ENCODE peak calls at places on chromosomes 11 and 22, in ten cellular contexts. G is endothelial cell, Y is body of pancreas, H is OCI-LY7, N is lower leg skin, O is uterus, Z is ovary, J is psoas muscle, W is left ventricle myocardium inferior, F is stomach. Q is an unnamed sample.

GRCh38 chr11:105179542-105180278 is 40.1 kb upstream of the CARD18 start:
- DNase-seq in J (no peak), F (no peak), H (no peak), Y (peak), O (no peak), N (no peak), W (no peak), Z (no peak), G (no peak), Q (no peak)

GRCh38 chr11:68275721-68276488 is 4.1 kb upstream of the C11orf24 start:
- DNase-seq in J (no peak), N (no peak), F (no peak), H (no peak), O (no peak), Z (no peak), G (no peak), W (no peak), Y (peak), Q (no peak)

GRCh38 chr11:45815747-45816146 is 10.8 kb downstream of the SLC35C1 start:
- DNase-seq in H (no peak), Y (no peak), N (peak), J (no peak), W (no peak), F (no peak), G (no peak), O (no peak), Z (no peak), Q (no peak)

GRCh38 chr11:18245396-18245795 is 3.1 kb downstream of the SAA2 start:
- DNase-seq in W (no peak), N (no peak), H (no peak), O (no peak), J (no peak), G (no peak), Y (no peak), F (no peak), Z (no peak), Q (no peak)

GRCh38 chr11:44860967-44861828 is 89.5 kb downstream of the TP53I11 start:
- DNase-seq in Z (no peak), N (no peak), H (no peak), Y (no peak), O (no peak), J (no peak), F (no peak), G (no peak), W (no peak), Q (no peak)

GRCh38 chr11:129785383-129786111 is 30.1 kb upstream of the TMEM45B start:
- DNase-seq in N (no peak), H (peak), Y (no peak), Z (no peak), F (no peak), O (no peak), W (no peak), G (no peak), J (no peak), Q (no peak)

GRCh38 chr11:10327254-10327653 is 22.4 kb downstream of the ADM start:
- DNase-seq in O (no peak), W (no peak), N (no peak), Y (no peak), J (no peak), Z (no peak), H (no peak), F (no peak), G (no peak), Q (no peak)

GRCh38 chr11:12281571-12282478 is 95.5 kb upstream of the PARVA start:
- DNase-seq in N (peak), Z (peak), F (peak), H (peak), J (peak), O (peak), Y (peak), G (peak), W (peak), Q (peak)

GRCh38 chr11:43942651-43943356 is 367 bp downstream of the C11orf96 start:
- DNase-seq in W (no peak), H (no peak), Z (peak), G (peak), N (peak), O (peak), Y (no peak), F (no peak), J (peak), Q (no peak)

GRCh38 chr11:1873048-1873812 is 18.5 kb downstream of the PRR33 start:
- DNase-seq in H (no peak), O (no peak), G (no peak), J (peak), Y (peak), N (no peak), Z (no peak), W (peak), F (no peak), Q (no peak)

GRCh38 chr11:102794382-102794781 is 3.6 kb downstream of the MMP1 start:
- DNase-seq in N (no peak), H (peak), G (peak), W (no peak), Z (no peak), F (no peak), Y (no peak), O (no peak), J (no peak), Q (no peak)

GRCh38 chr11:103811870-103812509 is 224.4 kb upstream of the DDI1 start:
- DNase-seq in O (no peak), F (no peak), H (no peak), Y (no peak), W (no peak), G (no peak), J (no peak), N (no peak), Z (no peak), Q (no peak)

GRCh38 chr11:10778217-10778970 is 27.3 kb downstream of the CTR9 start:
- DNase-seq in G (no peak), J (peak), W (peak), O (peak), N (peak), F (no peak), H (no peak), Z (no peak), Y (peak), Q (no peak)

GRCh38 chr22:37611202-37611601 is 2.6 kb downstream of the GGA1 start:
- DNase-seq in W (no peak), Y (no peak), J (no peak), G (no peak), H (no peak), O (no peak), F (no peak), N (no peak), Z (no peak), Q (no peak)

GRCh38 chr11:95092549-95093324 is 3.1 kb downstream of the ENDOD1 start:
- DNase-seq in W (no peak), H (peak), Y (no peak), F (no peak), N (no peak), J (no peak), O (no peak), Z (no peak), G (no peak), Q (no peak)

GRCh38 chr11:60756307-60757032 is at the start of gene MS4A15:
- DNase-seq in F (no peak), H (peak), J (no peak), W (no peak), G (peak), Y (peak), N (peak), O (no peak), Z (no peak), Q (no peak)
- TF ChIP-seq CTCF in F (no peak), H (peak), J (no peak), W (no peak), G (peak), Y (peak), N (no peak), O (no peak), Z (no peak), Q (peak)

DNA sequence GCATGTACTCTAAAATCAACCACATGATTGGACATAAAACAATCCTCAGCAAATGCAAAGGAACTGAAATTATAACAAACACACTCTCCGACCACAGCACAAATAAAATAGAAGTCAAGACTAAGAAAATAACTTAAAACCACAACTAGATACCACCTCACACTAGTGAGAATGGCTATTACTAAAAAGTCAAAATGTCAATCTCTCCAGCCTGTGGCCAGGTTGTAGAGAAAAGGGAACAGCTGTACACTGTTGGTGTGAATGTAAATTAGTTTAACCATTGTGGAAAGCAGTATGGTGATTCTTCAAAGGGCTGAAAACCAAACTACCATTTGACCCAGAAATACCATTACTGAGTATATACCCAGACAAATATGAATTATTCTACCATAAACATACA is 1025.7 kb upstream of the TENM4 start:
- DNase-seq in F (no peak), W (no peak), Y (no peak), O (no peak), N (no peak), J (no peak), Z (no peak), H (no peak), G (no peak), Q (no peak)
- TF ChIP-seq CTCF in F (no peak), W (no peak), Y (no peak), O (no peak), N (no peak), J (no peak), Z (no peak), H (no peak), G (no peak), Q (no peak)

GRCh38 chr11:47270331-47271271 is 668 bp downstream of the MADD start:
- DNase-seq in O (no peak), G (peak), H (peak), Y (peak), W (no peak), N (no peak), F (no peak), J (no peak), Z (no peak), Q (no peak)
- TF ChIP-seq CTCF in O (no peak), G (no peak), H (peak), Y (no peak), W (no peak), N (no peak), F (no peak), J (no peak), Z (no peak), Q (no peak)

GRCh38 chr11:16804104-16804947 is 65.9 kb downstream of the C11orf58 start:
- DNase-seq in F (peak), G (no peak), N (no peak), O (no peak), Y (no peak), Z (no peak), J (no peak), H (no peak), W (no peak), Q (no peak)

GRCh38 chr11:16800382-16800781 is 61.9 kb downstream of the C11orf58 start:
- DNase-seq in Y (no peak), N (no peak), J (no peak), W (no peak), Z (no peak), G (no peak), O (no peak), H (no peak), F (no peak), Q (no peak)

GRCh38 chr11:16801288-16801980 is 63.0 kb downstream of the C11orf58 start:
- DNase-seq in Z (no peak), G (no peak), O (no peak), Y (no peak), F (no peak), H (no peak), J (no peak), N (no peak), W (no peak), Q (no peak)

GRCh38 chr11:16795146-16795545 is 56.7 kb downstream of the C11orf58 start:
- DNase-seq in Z (no peak), O (no peak), F (no peak), N (no peak), J (no peak), Y (no peak), G (no peak), H (no peak), W (no peak), Q (no peak)

DNA sequence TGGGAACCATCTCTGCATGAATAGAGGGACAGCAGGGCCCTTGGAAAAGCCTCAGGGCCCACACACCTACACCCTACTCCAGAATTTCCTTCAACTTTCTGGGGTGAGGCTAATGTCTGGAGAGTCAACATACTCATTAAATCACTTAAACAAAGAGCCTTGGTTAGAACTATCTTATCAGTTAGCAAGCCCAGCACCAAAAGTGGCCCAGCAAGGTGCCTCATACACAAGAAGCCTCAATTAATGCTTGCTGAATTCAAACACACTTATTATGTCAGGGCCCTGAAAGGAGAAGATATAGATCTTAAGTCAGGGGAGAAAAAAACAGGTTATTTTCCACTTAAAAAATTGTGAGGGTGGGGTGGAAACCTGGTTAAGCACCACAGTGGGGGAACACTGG is 61.4 kb downstream of the C11orf58 start:
- DNase-seq in W (no peak), J (no peak), N (no peak), G (no peak), Z (no peak), O (no peak), F (no peak), Y (no peak), H (no peak), Q (no peak)
- TF ChIP-seq CTCF in W (no peak), J (no peak), N (no peak), G (no peak), Z (no peak), O (no peak), F (no peak), Y (no peak), H (no peak), Q (no peak)

GRCh38 chr11:34624069-34624468 is 3.2 kb downstream of the EHF start:
- DNase-seq in H (no peak), Z (no peak), F (peak), G (no peak), J (no peak), N (no peak), Y (peak), W (no peak), O (no peak), Q (no peak)
- TF ChIP-seq CTCF in H (no peak), Z (no peak), F (no peak), G (no peak), J (no peak), N (no peak), Y (no peak), W (no peak), O (no peak), Q (no peak)

GRCh38 chr22:19664951-19665783 is 49.1 kb upstream of the SEPTIN5 start:
- DNase-seq in G (no peak), W (no peak), F (no peak), O (no peak), Y (no peak), H (no peak), N (peak), J (no peak), Z (no peak), Q (peak)

GRCh38 chr22:19665784-19666662 is 48.3 kb upstream of the SEPTIN5 start:
- DNase-seq in Z (no peak), H (no peak), W (no peak), G (no peak), O (no peak), N (peak), J (no peak), F (no peak), Y (no peak), Q (peak)

GRCh38 chr22:19664406-19664805 is 49.9 kb upstream of the SEPTIN5 start:
- DNase-seq in W (no peak), F (no peak), H (no peak), J (no peak), N (no peak), G (no peak), Y (no peak), Z (no peak), O (no peak), Q (no peak)

GRCh38 chr22:19663286-19663815 is 51.0 kb upstream of the SEPTIN5 start:
- DNase-seq in G (no peak), W (peak), Z (peak), N (peak), O (no peak), Y (peak), H (no peak), J (peak), F (peak), Q (peak)

GRCh38 chr22:19663821-19664325 is 50.4 kb upstream of the SEPTIN5 start:
- DNase-seq in W (peak), F (no peak), N (peak), Z (no peak), G (no peak), H (no peak), O (peak), Y (peak), J (peak), Q (peak)
- TF ChIP-seq CTCF in W (no peak), F (no peak), N (no peak), Z (no peak), G (no peak), H (no peak), O (no peak), Y (no peak), J (no peak), Q (no peak)

DNA sequence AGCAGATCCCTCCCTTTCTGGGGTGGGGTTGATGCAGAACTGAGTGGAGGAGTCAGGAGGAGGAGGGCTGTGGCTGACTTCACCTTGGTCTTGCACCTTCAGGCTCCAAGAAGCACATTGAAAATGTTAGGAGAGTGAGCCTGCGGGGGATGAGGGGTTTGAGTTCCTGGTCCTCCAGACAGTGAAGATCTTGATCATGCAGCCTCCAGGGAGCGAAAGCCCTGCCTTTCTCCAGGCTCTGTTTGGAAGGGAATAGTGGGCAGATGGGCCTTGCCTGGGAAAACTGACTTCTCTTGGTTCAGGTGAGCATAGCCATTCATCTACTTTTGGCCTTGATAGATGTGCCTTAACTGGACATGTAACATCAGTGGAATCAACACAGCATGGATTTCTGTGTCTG is 267.6 kb upstream of the B3GAT1 start:
- DNase-seq in Z (no peak), J (no peak), O (no peak), N (peak), H (no peak), Y (no peak), F (no peak), G (no peak), W (no peak), Q (peak)
- TF ChIP-seq CTCF in Z (no peak), J (no peak), O (no peak), N (no peak), H (no peak), Y (no peak), F (no peak), G (no peak), W (no peak), Q (no peak)

Q was measured in type B pancreatic cell.